ENCODE peak calls at places on chromosomes 11 and 22, in four cellular contexts. One of them, this sample, is unnamed.
A peak's percentile ranks its signal among the peaks of the same experiment; 100 is the strongest.

GRCh38 chr11:117717485-117718314 is 79.3 kb downstream of the DSCAML1 start:
- DNase-seq in adrenal gland: peak; percentile 2
- DNase-seq in uterus: no peak
- DNase-seq in body of pancreas: peak; percentile 59
- DNase-seq in this sample: peak; percentile 32

GRCh38 chr11:74689666-74690065 is 41.6 kb downstream of the CHRDL2 start:
- DNase-seq in adrenal gland: no peak
- DNase-seq in uterus: no peak
- DNase-seq in body of pancreas: no peak
- DNase-seq in this sample: no peak

GRCh38 chr22:26229910-26230309 is 60.6 kb downstream of the SEZ6L start:
- DNase-seq in adrenal gland: no peak
- DNase-seq in uterus: no peak
- DNase-seq in body of pancreas: no peak
- DNase-seq in this sample: no peak

GRCh38 chr22:33680632-33681031 is 239.6 kb downstream of the LARGE1 start:
- DNase-seq in adrenal gland: no peak
- DNase-seq in uterus: no peak
- DNase-seq in body of pancreas: no peak
- DNase-seq in this sample: no peak

GRCh38 chr11:17476317-17477083 is at the start of gene ABCC8:
- DNase-seq in adrenal gland: no peak
- DNase-seq in uterus: no peak
- DNase-seq in body of pancreas: peak; percentile 33
- DNase-seq in this sample: no peak

GRCh38 chr11:93234602-93235207 is 36.9 kb upstream of the SLC36A4 start:
- DNase-seq in adrenal gland: peak; percentile 92
- DNase-seq in uterus: peak; percentile 67
- DNase-seq in body of pancreas: peak; percentile 90
- DNase-seq in this sample: peak; percentile 82

GRCh38 chr11:67468056-67468455 is 995 bp downstream of the TMEM134 start:
- DNase-seq in adrenal gland: peak; percentile 62
- DNase-seq in uterus: peak; percentile 53
- DNase-seq in body of pancreas: peak; percentile 98
- DNase-seq in this sample: peak; percentile 80

GRCh38 chr22:30185129-30185528 is 61.4 kb downstream of the LIF start:
- DNase-seq in adrenal gland: no peak
- DNase-seq in uterus: no peak
- DNase-seq in body of pancreas: peak; percentile 21
- DNase-seq in this sample: no peak

GRCh38 chr11:3932698-3933097 is 77.2 kb downstream of the STIM1 start:
- DNase-seq in adrenal gland: no peak
- DNase-seq in uterus: no peak
- DNase-seq in body of pancreas: no peak
- DNase-seq in this sample: no peak

GRCh38 chr11:64489831-64490441 is 101.1 kb upstream of the SLC22A12 start:
- DNase-seq in adrenal gland: peak; percentile 72
- DNase-seq in uterus: peak; percentile 22
- DNase-seq in body of pancreas: peak; percentile 64
- DNase-seq in this sample: peak; percentile 63

GRCh38 chr11:133078591-133079179 is 453.6 kb downstream of the OPCML start:
- DNase-seq in adrenal gland: peak; percentile 38
- DNase-seq in uterus: no peak
- DNase-seq in body of pancreas: peak; percentile 56
- DNase-seq in this sample: peak; percentile 20

GRCh38 chr11:123163621-123164020 is 31.4 kb downstream of the CLMP start:
- DNase-seq in adrenal gland: no peak
- DNase-seq in uterus: no peak
- DNase-seq in body of pancreas: no peak
- DNase-seq in this sample: no peak

GRCh38 chr11:111393096-111393495 is 14.0 kb upstream of the POU2AF1 start:
- DNase-seq in adrenal gland: no peak
- DNase-seq in uterus: no peak
- DNase-seq in body of pancreas: no peak
- DNase-seq in this sample: no peak

GRCh38 chr11:123719452-123719851 is 22.0 kb downstream of the ZNF202 start:
- DNase-seq in adrenal gland: no peak
- DNase-seq in uterus: no peak
- DNase-seq in body of pancreas: no peak
- DNase-seq in this sample: no peak

GRCh38 chr11:88357323-88358039 is 19.9 kb upstream of the CTSC start:
- DNase-seq in adrenal gland: no peak
- DNase-seq in uterus: no peak
- DNase-seq in body of pancreas: no peak
- DNase-seq in this sample: no peak

GRCh38 chr11:123545726-123546125 is 108.7 kb downstream of the SCN3B start:
- DNase-seq in adrenal gland: peak; percentile 60
- DNase-seq in uterus: no peak
- DNase-seq in body of pancreas: no peak
- DNase-seq in this sample: no peak

DNA sequence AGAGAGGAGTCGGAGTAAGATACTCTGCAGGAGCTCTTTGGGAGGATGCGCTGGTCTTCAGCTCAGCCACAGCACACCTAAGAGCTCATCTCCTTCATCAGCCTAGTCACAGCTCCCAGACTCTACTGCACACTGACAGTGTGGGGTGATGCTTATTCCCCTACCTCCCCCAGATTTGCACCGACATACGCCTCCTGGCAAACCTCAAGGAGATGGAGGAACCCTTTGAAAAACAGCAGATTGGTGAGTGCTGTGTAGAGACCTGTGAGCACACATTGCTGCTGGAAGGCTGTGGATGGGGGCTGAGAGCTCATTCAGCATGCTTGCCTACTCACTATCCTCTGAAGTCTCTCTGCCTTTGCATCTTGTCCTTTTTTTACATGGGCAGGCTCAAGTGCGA is 9.3 kb upstream of the SGSM3 start:
- DNase-seq in adrenal gland: no peak
- DNase-seq in uterus: no peak
- DNase-seq in body of pancreas: no peak
- DNase-seq in this sample: no peak
- H3K9me3 ChIP-seq in adrenal gland: no peaks in the 10 kb centered on the region
- H3K9me3 ChIP-seq in uterus: no peaks in the 10 kb centered on the region
- H3K9me3 ChIP-seq in body of pancreas: no peaks in the 10 kb centered on the region
- H3K9me3 ChIP-seq in this sample: no peaks in the 10 kb centered on the region

GRCh38 chr11:73662445-73663157 is 16.2 kb downstream of the PLEKHB1 start:
- DNase-seq in adrenal gland: no peak
- DNase-seq in uterus: no peak
- DNase-seq in body of pancreas: no peak
- DNase-seq in this sample: no peak

GRCh38 chr11:73663604-73664495 is 17.5 kb downstream of the PLEKHB1 start:
- DNase-seq in adrenal gland: no peak
- DNase-seq in uterus: no peak
- DNase-seq in body of pancreas: no peak
- DNase-seq in this sample: no peak

GRCh38 chr11:73660497-73661034 is 14.2 kb downstream of the PLEKHB1 start:
- DNase-seq in adrenal gland: no peak
- DNase-seq in uterus: no peak
- DNase-seq in body of pancreas: no peak
- DNase-seq in this sample: no peak

GRCh38 chr11:73659961-73660360 is 13.6 kb downstream of the PLEKHB1 start:
- DNase-seq in adrenal gland: no peak
- DNase-seq in uterus: no peak
- DNase-seq in body of pancreas: no peak
- DNase-seq in this sample: peak; percentile 34

GRCh38 chr11:73661035-73661628 is 14.8 kb downstream of the PLEKHB1 start:
- DNase-seq in adrenal gland: peak; percentile 90
- DNase-seq in uterus: peak; percentile 88
- DNase-seq in body of pancreas: peak; percentile 88
- DNase-seq in this sample: peak; percentile 91
- TF ChIP-seq POLR2A in adrenal gland: no peak
- TF ChIP-seq POLR2A in uterus: peak; percentile 23
- TF ChIP-seq POLR2A in body of pancreas: no peak
- TF ChIP-seq POLR2A in this sample: no peak

GRCh38 chr11:40647290-40647689 is 812.2 kb downstream of the LRRC4C start:
- DNase-seq in adrenal gland: no peak
- DNase-seq in uterus: no peak
- DNase-seq in body of pancreas: no peak
- DNase-seq in this sample: no peak
- H3K9me3 ChIP-seq in adrenal gland: no peaks in the 10 kb centered on the region
- H3K9me3 ChIP-seq in uterus: no peaks in the 10 kb centered on the region
- H3K9me3 ChIP-seq in body of pancreas: no peaks in the 10 kb centered on the region
- H3K9me3 ChIP-seq in this sample: peaks cover 11% of the 10 kb centered on the region

GRCh38 chr22:22928666-22929380 is 41.2 kb downstream of the IGLL5 start:
- DNase-seq in adrenal gland: peak; percentile 3
- DNase-seq in uterus: no peak
- DNase-seq in body of pancreas: no peak
- DNase-seq in this sample: peak; percentile 78
- TF ChIP-seq POLR2A in adrenal gland: no peak
- TF ChIP-seq POLR2A in uterus: no peak
- TF ChIP-seq POLR2A in body of pancreas: no peak
- TF ChIP-seq POLR2A in this sample: no peak

DNA sequence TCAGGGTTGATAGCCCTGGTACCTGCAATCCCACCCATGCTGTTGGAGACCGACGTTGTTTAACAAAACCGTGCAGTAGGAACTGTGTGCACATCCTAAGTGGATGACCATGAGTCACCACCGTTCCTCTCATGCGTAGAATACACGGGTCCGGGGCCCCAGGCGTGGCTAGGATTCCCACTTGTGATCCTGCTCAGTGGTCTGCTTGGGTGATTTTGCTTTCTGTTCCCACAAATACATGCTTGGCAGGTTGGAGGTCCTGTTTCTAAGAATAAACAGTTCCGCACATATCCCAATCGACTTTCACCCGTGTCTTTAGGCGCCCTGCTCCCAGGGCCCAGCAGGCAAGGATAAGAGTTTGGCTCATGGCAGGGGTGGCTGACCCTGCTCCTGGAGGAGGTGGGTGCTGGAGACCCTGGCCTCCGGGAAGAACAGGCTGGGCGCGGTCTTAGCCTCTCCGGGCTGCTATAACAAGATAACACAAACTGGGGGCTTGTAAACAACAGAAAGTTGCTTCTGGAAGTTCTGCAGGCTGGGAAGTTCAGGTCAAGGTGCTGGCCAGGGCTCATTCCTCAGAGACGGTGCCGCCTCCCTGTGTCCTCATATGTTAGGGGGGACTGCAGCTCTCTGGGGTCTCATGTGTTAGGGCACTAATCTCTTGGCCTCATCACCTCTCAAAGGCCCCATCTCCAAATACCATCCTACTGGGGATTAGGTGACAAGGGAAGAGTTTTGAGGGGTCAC is 1028.3 kb downstream of the BRD1 start:
- DNase-seq in adrenal gland: no peak
- DNase-seq in uterus: no peak
- DNase-seq in body of pancreas: no peak
- DNase-seq in this sample: no peak
- H3K9me3 ChIP-seq in adrenal gland: no peaks in the 10 kb centered on the region
- H3K9me3 ChIP-seq in uterus: no peaks in the 10 kb centered on the region
- H3K9me3 ChIP-seq in body of pancreas: no peaks in the 10 kb centered on the region
- H3K9me3 ChIP-seq in this sample: no peaks in the 10 kb centered on the region

This sample was measured in transverse colon.